ENCODE peak calls at places on chromosome 7, in ten cellular contexts. One of them, this sample, is unnamed.

GRCh38 chr7:108328174-108328651 is 128.0 kb downstream of the NRCAM start:
- DNase-seq in SHP77 treated with DMSO at 0.1 percent for 48 hours: no peak
- DNase-seq in GDM1: no peak
- DNase-seq in AG09309: no peak
- DNase-seq in GM10248: peak; percentile 22
- DNase-seq in mucosa of descending colon: no peak
- DNase-seq in stimulated activated CD4-positive, alpha-beta T cell treated with anti-CD3 and anti-CD28 coated beads, Interleukin-12 subunit alpha, Interleukin-12 subunit beta, amount 100 ng/mL, for 4 hours: no peak
- DNase-seq in NCI-H526 treated with DMSO at 0.1 percent for 48 hours: peak; percentile 97
- DNase-seq in RWPE1: no peak
- DNase-seq in activated T-cell treated with anti-CD3 and anti-CD28 coated beads for 1 hour: no peak
- DNase-seq in this sample: no peak

GRCh38 chr7:95642173-95642572 is 45.9 kb upstream of the PDK4 start:
- DNase-seq in SHP77 treated with DMSO at 0.1 percent for 48 hours: no peak
- DNase-seq in GDM1: no peak
- DNase-seq in AG09309: no peak
- DNase-seq in GM10248: no peak
- DNase-seq in mucosa of descending colon: no peak
- DNase-seq in stimulated activated CD4-positive, alpha-beta T cell treated with anti-CD3 and anti-CD28 coated beads, Interleukin-12 subunit alpha, Interleukin-12 subunit beta, amount 100 ng/mL, for 4 hours: no peak
- DNase-seq in NCI-H526 treated with DMSO at 0.1 percent for 48 hours: no peak
- DNase-seq in RWPE1: no peak
- DNase-seq in activated T-cell treated with anti-CD3 and anti-CD28 coated beads for 1 hour: no peak
- DNase-seq in this sample: no peak

GRCh38 chr7:105304040-105304895 is 84.5 kb downstream of the SRPK2 start:
- DNase-seq in SHP77 treated with DMSO at 0.1 percent for 48 hours: no peak
- DNase-seq in GDM1: no peak
- DNase-seq in AG09309: peak; percentile 27
- DNase-seq in GM10248: no peak
- DNase-seq in mucosa of descending colon: no peak
- DNase-seq in stimulated activated CD4-positive, alpha-beta T cell treated with anti-CD3 and anti-CD28 coated beads, Interleukin-12 subunit alpha, Interleukin-12 subunit beta, amount 100 ng/mL, for 4 hours: no peak
- DNase-seq in NCI-H526 treated with DMSO at 0.1 percent for 48 hours: peak; percentile 58
- DNase-seq in RWPE1: peak; percentile 25
- DNase-seq in activated T-cell treated with anti-CD3 and anti-CD28 coated beads for 1 hour: no peak
- DNase-seq in this sample: no peak

GRCh38 chr7:76108540-76109233 is 60.8 kb downstream of the MDH2 start:
- DNase-seq in SHP77 treated with DMSO at 0.1 percent for 48 hours: peak; percentile 37
- DNase-seq in GDM1: no peak
- DNase-seq in AG09309: no peak
- DNase-seq in GM10248: no peak
- DNase-seq in mucosa of descending colon: peak; percentile 78
- DNase-seq in stimulated activated CD4-positive, alpha-beta T cell treated with anti-CD3 and anti-CD28 coated beads, Interleukin-12 subunit alpha, Interleukin-12 subunit beta, amount 100 ng/mL, for 4 hours: no peak
- DNase-seq in NCI-H526 treated with DMSO at 0.1 percent for 48 hours: peak; percentile 92
- DNase-seq in RWPE1: peak; percentile 26
- DNase-seq in activated T-cell treated with anti-CD3 and anti-CD28 coated beads for 1 hour: no peak
- DNase-seq in this sample: peak; percentile 94

GRCh38 chr7:148954766-148955165 is 70.7 kb upstream of the EZH2 start:
- DNase-seq in SHP77 treated with DMSO at 0.1 percent for 48 hours: no peak
- DNase-seq in GDM1: no peak
- DNase-seq in AG09309: no peak
- DNase-seq in GM10248: no peak
- DNase-seq in mucosa of descending colon: no peak
- DNase-seq in stimulated activated CD4-positive, alpha-beta T cell treated with anti-CD3 and anti-CD28 coated beads, Interleukin-12 subunit alpha, Interleukin-12 subunit beta, amount 100 ng/mL, for 4 hours: no peak
- DNase-seq in NCI-H526 treated with DMSO at 0.1 percent for 48 hours: no peak
- DNase-seq in RWPE1: no peak
- DNase-seq in activated T-cell treated with anti-CD3 and anti-CD28 coated beads for 1 hour: no peak
- DNase-seq in this sample: no peak

GRCh38 chr7:127962589-127963361 is 68.5 kb downstream of the LRRC4 start:
- DNase-seq in SHP77 treated with DMSO at 0.1 percent for 48 hours: no peak
- DNase-seq in GDM1: no peak
- DNase-seq in AG09309: no peak
- DNase-seq in GM10248: no peak
- DNase-seq in mucosa of descending colon: no peak
- DNase-seq in stimulated activated CD4-positive, alpha-beta T cell treated with anti-CD3 and anti-CD28 coated beads, Interleukin-12 subunit alpha, Interleukin-12 subunit beta, amount 100 ng/mL, for 4 hours: no peak
- DNase-seq in NCI-H526 treated with DMSO at 0.1 percent for 48 hours: no peak
- DNase-seq in RWPE1: no peak
- DNase-seq in activated T-cell treated with anti-CD3 and anti-CD28 coated beads for 1 hour: no peak
- DNase-seq in this sample: no peak

GRCh38 chr7:19707240-19707639 is 1.6 kb downstream of the POLR1F start:
- DNase-seq in SHP77 treated with DMSO at 0.1 percent for 48 hours: no peak
- DNase-seq in GDM1: no peak
- DNase-seq in AG09309: no peak
- DNase-seq in GM10248: no peak
- DNase-seq in mucosa of descending colon: no peak
- DNase-seq in stimulated activated CD4-positive, alpha-beta T cell treated with anti-CD3 and anti-CD28 coated beads, Interleukin-12 subunit alpha, Interleukin-12 subunit beta, amount 100 ng/mL, for 4 hours: no peak
- DNase-seq in NCI-H526 treated with DMSO at 0.1 percent for 48 hours: no peak
- DNase-seq in RWPE1: peak; percentile 20
- DNase-seq in activated T-cell treated with anti-CD3 and anti-CD28 coated beads for 1 hour: no peak
- DNase-seq in this sample: no peak

GRCh38 chr7:92297736-92298135 is 52.0 kb downstream of the ANKIB1 start:
- DNase-seq in SHP77 treated with DMSO at 0.1 percent for 48 hours: no peak
- DNase-seq in GDM1: no peak
- DNase-seq in AG09309: no peak
- DNase-seq in GM10248: no peak
- DNase-seq in mucosa of descending colon: no peak
- DNase-seq in stimulated activated CD4-positive, alpha-beta T cell treated with anti-CD3 and anti-CD28 coated beads, Interleukin-12 subunit alpha, Interleukin-12 subunit beta, amount 100 ng/mL, for 4 hours: no peak
- DNase-seq in NCI-H526 treated with DMSO at 0.1 percent for 48 hours: no peak
- DNase-seq in RWPE1: no peak
- DNase-seq in activated T-cell treated with anti-CD3 and anti-CD28 coated beads for 1 hour: no peak
- DNase-seq in this sample: no peak

This sample was measured in colonic mucosa.